ENCODE peak calls at places on chromosomes 12 and 14, in ten cellular contexts. K, A, T, X, Q, F, B, V, P and N are unnamed samples.

GRCh38 chr12:57280234-57281062 is 29.5 kb upstream of the STAC3 start:
- DNase-seq in Q (no peak), B (peak; percentile 83), K (peak; percentile 42), F (no peak), A (peak; percentile 71), P (peak; percentile 51), T (no peak), X (peak; percentile 84), V (no peak), N (peak; percentile 79)

GRCh38 chr14:99349721-99350495 is 77.9 kb upstream of the BCL11B start:
- DNase-seq in X (no peak), P (no peak), V (no peak), Q (no peak), T (no peak), A (no peak), B (no peak), F (no peak), K (no peak), N (no peak)

GRCh38 chr12:104578453-104578852 is 121.7 kb downstream of the CHST11 start:
- DNase-seq in F (no peak), X (no peak), T (no peak), A (no peak), V (no peak), K (no peak), P (no peak), Q (no peak), B (peak; percentile 48), N (peak; percentile 66)

GRCh38 chr12:12007001-12007712 is 63.6 kb upstream of the BCL2L14 start:
- DNase-seq in V (no peak), A (no peak), K (no peak), B (peak; percentile 7), F (no peak), Q (no peak), X (no peak), T (no peak), P (no peak), N (no peak)

GRCh38 chr14:22143360-22143759 is 445.7 kb downstream of the DAD1 start:
- DNase-seq in T (no peak), Q (no peak), B (no peak), X (no peak), P (no peak), V (no peak), K (no peak), A (no peak), F (no peak), N (no peak)

GRCh38 chr12:49950310-49951251 is at the start of gene AQP2:
- DNase-seq in A (no peak), F (no peak), K (no peak), V (no peak), T (no peak), X (no peak), P (no peak), Q (no peak), B (no peak), N (no peak)

GRCh38 chr14:68951051-68951797 is 27.9 kb downstream of the ACTN1 start:
- DNase-seq in P (no peak), X (no peak), Q (peak; percentile 88), A (peak; percentile 77), V (peak; percentile 87), T (no peak), B (peak; percentile 98), K (peak; percentile 85), F (peak; percentile 80), N (peak; percentile 93)

GRCh38 chr14:71231521-71232393 is 324.5 kb downstream of the PCNX1 start:
- DNase-seq in P (peak; percentile 18), F (no peak), T (no peak), V (no peak), B (no peak), Q (no peak), K (no peak), A (no peak), X (no peak), N (no peak)

GRCh38 chr12:46209914-46210834 is 58.7 kb downstream of the SLC38A1 start:
- DNase-seq in K (peak; percentile 69), T (peak; percentile 86), P (peak; percentile 45), Q (peak; percentile 65), B (no peak), X (peak; percentile 11), A (peak; percentile 49), V (no peak), F (peak; percentile 41), N (no peak)

GRCh38 chr12:112218150-112218549 is 92.8 kb downstream of the TRAFD1 start:
- DNase-seq in K (no peak), X (no peak), P (no peak), B (peak; percentile 12), V (no peak), A (no peak), Q (no peak), F (no peak), T (no peak), N (peak; percentile 38)

GRCh38 chr12:112198120-112198733 is 72.9 kb downstream of the TRAFD1 start:
- DNase-seq in A (peak; percentile 35), B (peak; percentile 61), V (no peak), X (peak; percentile 64), K (peak; percentile 47), T (no peak), F (no peak), Q (peak; percentile 52), P (peak; percentile 94), N (peak; percentile 77)

GRCh38 chr14:83467811-83468210 is 1934.2 kb upstream of the SEL1L start:
- DNase-seq in T (no peak), F (no peak), V (no peak), K (no peak), A (no peak), Q (no peak), X (no peak), B (no peak), P (no peak), N (peak; percentile 66)

GRCh38 chr12:25784669-25785068 is 173.8 kb upstream of the RASSF8 start:
- DNase-seq in K (no peak), A (no peak), F (no peak), Q (no peak), T (no peak), P (no peak), V (no peak), B (no peak), X (no peak), N (no peak)

GRCh38 chr12:31588976-31589375 is 2.0 kb downstream of the DENND5B start:
- DNase-seq in X (no peak), T (no peak), V (no peak), A (no peak), K (no peak), F (no peak), Q (no peak), B (peak; percentile 12), P (no peak), N (peak; percentile 42)

GRCh38 chr12:49018282-49019119 is at the start of gene PRKAG1:
- DNase-seq in A (peak; percentile 97), K (peak; percentile 96), X (peak; percentile 91), P (peak; percentile 99), F (peak; percentile 96), T (peak; percentile 94), B (peak; percentile 97), Q (peak; percentile 98), V (peak; percentile 91), N (peak; percentile 99)

DNA sequence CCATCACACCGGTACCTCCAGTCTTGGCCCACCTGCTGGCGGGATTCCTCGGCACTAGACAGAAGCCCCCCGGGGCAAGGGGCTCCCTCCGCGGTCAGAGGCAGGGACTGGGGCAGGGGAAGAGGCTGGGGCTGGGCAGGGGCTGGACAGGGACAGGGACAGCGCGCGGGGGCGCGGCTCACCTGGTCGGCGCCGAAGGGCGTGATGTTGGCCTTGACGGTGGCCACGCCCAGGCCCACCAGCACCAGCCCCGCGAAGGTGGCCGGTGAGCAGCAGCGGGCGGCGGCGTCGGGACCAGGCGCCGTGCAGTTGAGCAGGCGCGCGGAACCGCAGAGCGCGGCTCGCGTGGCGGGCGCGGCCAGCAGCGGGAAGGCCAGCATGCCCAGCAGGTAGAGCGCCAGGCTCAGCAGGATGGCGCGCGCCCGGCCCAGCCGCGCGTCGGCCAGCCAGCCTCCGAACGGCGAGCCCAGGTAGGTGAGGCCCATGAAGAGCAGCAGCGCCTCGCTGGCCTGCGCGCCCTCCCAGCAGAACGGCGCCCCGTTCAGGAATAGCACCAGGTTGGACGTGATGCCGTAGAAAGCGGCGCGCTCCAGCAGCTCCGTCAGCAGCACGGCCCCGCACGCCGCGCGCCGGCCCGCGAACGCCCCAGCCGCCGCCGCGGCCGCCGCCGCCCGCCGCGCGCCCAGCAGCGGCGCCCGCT is 392 bp downstream of the SLC15A4 start:
- DNase-seq in V (no peak), A (peak; percentile 75), P (peak; percentile 39), Q (peak; percentile 43), X (peak; percentile 12), T (peak; percentile 62), F (peak; percentile 37), B (no peak), K (peak; percentile 41), N (no peak)
- H3K4me3 ChIP-seq in V (peak overlapping the region; percentile 100), A (peak overlapping the region; percentile 74), P (peak overlapping the region; percentile 72), Q (peak overlapping the region; percentile 90), X (peak overlapping the region; percentile 67), T (peak overlapping the region; percentile 64), F (peak overlapping the region; percentile 95), B (peak overlapping the region; percentile 71), K (peak overlapping the region; percentile 98), N (peak overlapping the region; percentile 92)

DNA sequence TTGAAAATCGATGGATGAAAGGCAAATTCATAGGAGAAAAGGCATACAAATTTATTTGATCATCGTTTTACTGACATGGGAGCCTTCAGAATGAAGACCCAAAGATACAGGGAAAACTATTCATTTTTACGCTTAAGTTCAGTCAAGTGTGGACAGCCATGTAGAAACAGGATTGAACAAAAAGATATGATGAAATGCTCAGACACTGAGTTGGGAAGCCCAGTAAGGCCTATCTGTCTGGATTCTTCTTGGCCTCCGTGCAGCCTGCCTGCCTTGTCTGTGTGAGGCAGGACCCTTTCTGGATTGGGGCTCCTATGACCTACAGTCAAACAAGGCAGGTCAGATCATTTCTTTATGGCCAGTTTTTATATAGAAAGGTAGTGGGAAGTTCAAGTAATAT is 203.8 kb upstream of the MYL2 start:
- DNase-seq in P (no peak), F (no peak), V (no peak), T (no peak), A (no peak), K (no peak), X (no peak), Q (no peak), B (no peak), N (no peak)
- H3K36me3 ChIP-seq in P (no peaks in the 10 kb centered on the region), F (no peaks in the 10 kb centered on the region), V (no peaks in the 10 kb centered on the region), T (no peaks in the 10 kb centered on the region), A (no peaks in the 10 kb centered on the region), K (no peaks in the 10 kb centered on the region), X (no peaks in the 10 kb centered on the region), Q (no peaks in the 10 kb centered on the region), B (no peaks in the 10 kb centered on the region), N (no peaks in the 10 kb centered on the region)

DNA sequence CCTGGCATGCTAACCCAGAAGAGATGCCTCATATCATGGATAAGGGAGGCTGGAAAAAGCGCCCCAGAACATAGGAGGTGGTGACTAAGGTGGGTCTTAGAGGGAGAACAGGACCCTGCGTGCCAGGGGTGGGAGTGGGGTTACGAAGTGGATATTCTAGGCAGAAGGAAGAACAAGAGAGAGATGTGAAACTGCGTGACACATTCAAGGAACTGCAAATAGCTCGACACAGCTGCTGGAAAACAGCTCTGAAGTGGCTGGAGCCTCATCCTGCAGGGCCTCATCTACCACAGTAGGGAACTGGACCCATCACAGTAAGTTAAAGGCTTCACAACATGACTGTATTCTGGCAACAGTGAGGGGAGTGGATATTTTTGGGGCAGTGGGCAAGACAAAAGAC is 61.1 kb downstream of the RNF34 start:
- DNase-seq in F (no peak), T (no peak), V (no peak), K (no peak), X (no peak), Q (no peak), B (no peak), P (no peak), A (no peak), N (no peak)
- H3K4me1 ChIP-seq in F (peaks cover 14% of the 10 kb centered on the region), T (peaks cover 8% of the 10 kb centered on the region), V (peaks cover 7% of the 10 kb centered on the region), K (no peaks in the 10 kb centered on the region), X (peaks cover 19% of the 10 kb centered on the region), Q (peaks cover 10% of the 10 kb centered on the region), B (no peaks in the 10 kb centered on the region), P (peaks cover 5% of the 10 kb centered on the region), A (peaks cover 10% of the 10 kb centered on the region), N (peaks cover 6% of the 10 kb centered on the region)

GRCh38 chr14:95707327-95707726 is 6.6 kb downstream of the TCL1A start:
- DNase-seq in A (no peak), K (no peak), B (no peak), Q (no peak), T (no peak), V (no peak), F (no peak), X (no peak), P (no peak), N (no peak)
- H3K4me3 ChIP-seq in A (no peak overlapping the region), K (no peak overlapping the region), B (no peak overlapping the region), Q (no peak overlapping the region), T (no peak overlapping the region), V (no peak overlapping the region), F (no peak overlapping the region), X (no peak overlapping the region), P (no peak overlapping the region), N (no peak overlapping the region)